ENCODE peak calls at places on chromosomes 4 and X, in eight cellular contexts. One of them, this sample, is unnamed. For H3K4me1, the result is how much of the 10 kb centered on the place peaks cover.

GRCh38 chr4:142818009-142818408 is 28.1 kb downstream of the INPP4B start:
- DNase-seq in IMR-90: peak
- DNase-seq in keratinocyte: no peak
- DNase-seq in aorta: no peak
- DNase-seq in K562: no peak
- DNase-seq in small intestine: no peak
- DNase-seq in heart left ventricle: no peak
- DNase-seq in endothelial cell of umbilical vein: no peak
- DNase-seq in this sample: no peak

GRCh38 chr4:147836807-147837206 is 104.9 kb downstream of the ARHGAP10 start:
- DNase-seq in small intestine: no peak
- DNase-seq in IMR-90: no peak
- DNase-seq in keratinocyte: no peak
- DNase-seq in heart left ventricle: no peak
- DNase-seq in K562: no peak
- DNase-seq in endothelial cell of umbilical vein: no peak
- DNase-seq in aorta: no peak
- DNase-seq in this sample: no peak

GRCh38 chrX:105822138-105823091 is at the start of gene NRK:
- DNase-seq in heart left ventricle: peak
- DNase-seq in endothelial cell of umbilical vein: peak
- DNase-seq in aorta: peak
- DNase-seq in K562: no peak
- DNase-seq in small intestine: no peak
- DNase-seq in IMR-90: no peak
- DNase-seq in keratinocyte: no peak
- DNase-seq in this sample: no peak

GRCh38 chr4:167779280-167779679 is 313.1 kb upstream of the ANXA10 start:
- DNase-seq in endothelial cell of umbilical vein: no peak
- DNase-seq in small intestine: no peak
- DNase-seq in heart left ventricle: no peak
- DNase-seq in aorta: no peak
- DNase-seq in keratinocyte: no peak
- DNase-seq in K562: no peak
- DNase-seq in IMR-90: no peak
- DNase-seq in this sample: no peak

GRCh38 chr4:116055857-116056827 is 942.7 kb upstream of the NDST4 start:
- DNase-seq in endothelial cell of umbilical vein: peak
- DNase-seq in aorta: no peak
- DNase-seq in heart left ventricle: no peak
- DNase-seq in keratinocyte: no peak
- DNase-seq in small intestine: no peak
- DNase-seq in IMR-90: no peak
- DNase-seq in K562: no peak
- DNase-seq in this sample: no peak

GRCh38 chr4:2075171-2075986 is 16.3 kb downstream of the NAT8L start:
- DNase-seq in heart left ventricle: no peak
- DNase-seq in endothelial cell of umbilical vein: no peak
- DNase-seq in IMR-90: no peak
- DNase-seq in aorta: no peak
- DNase-seq in keratinocyte: no peak
- DNase-seq in K562: no peak
- DNase-seq in small intestine: no peak
- DNase-seq in this sample: no peak

GRCh38 chrX:55759478-55759877 is 41.9 kb downstream of the RRAGB start:
- DNase-seq in heart left ventricle: no peak
- DNase-seq in endothelial cell of umbilical vein: peak
- DNase-seq in keratinocyte: no peak
- DNase-seq in aorta: no peak
- DNase-seq in IMR-90: no peak
- DNase-seq in K562: no peak
- DNase-seq in small intestine: no peak
- DNase-seq in this sample: no peak

GRCh38 chr4:163587867-163588266 is 93.4 kb downstream of the TMA16 start:
- DNase-seq in heart left ventricle: no peak
- DNase-seq in small intestine: no peak
- DNase-seq in IMR-90: no peak
- DNase-seq in K562: peak
- DNase-seq in keratinocyte: no peak
- DNase-seq in aorta: no peak
- DNase-seq in endothelial cell of umbilical vein: no peak
- DNase-seq in this sample: no peak

GRCh38 chrX:66602381-66602938 is 36.4 kb downstream of the EDA2R start:
- DNase-seq in small intestine: no peak
- DNase-seq in aorta: no peak
- DNase-seq in keratinocyte: no peak
- DNase-seq in K562: no peak
- DNase-seq in heart left ventricle: no peak
- DNase-seq in IMR-90: no peak
- DNase-seq in endothelial cell of umbilical vein: no peak
- DNase-seq in this sample: no peak

GRCh38 chr4:10656988-10657387 is 27.6 kb downstream of the CLNK start:
- DNase-seq in keratinocyte: no peak
- DNase-seq in K562: no peak
- DNase-seq in IMR-90: peak
- DNase-seq in small intestine: peak
- DNase-seq in heart left ventricle: no peak
- DNase-seq in endothelial cell of umbilical vein: peak
- DNase-seq in aorta: no peak
- DNase-seq in this sample: no peak

GRCh38 chr4:85928775-85929585 is 430.9 kb downstream of the MAPK10 start:
- DNase-seq in heart left ventricle: no peak
- DNase-seq in endothelial cell of umbilical vein: no peak
- DNase-seq in K562: no peak
- DNase-seq in small intestine: peak
- DNase-seq in keratinocyte: no peak
- DNase-seq in aorta: no peak
- DNase-seq in IMR-90: peak
- DNase-seq in this sample: peak

GRCh38 chr4:40173470-40173875 is 23.4 kb upstream of the RHOH start:
- DNase-seq in endothelial cell of umbilical vein: no peak
- DNase-seq in keratinocyte: no peak
- DNase-seq in small intestine: no peak
- DNase-seq in heart left ventricle: no peak
- DNase-seq in IMR-90: no peak
- DNase-seq in aorta: no peak
- DNase-seq in K562: no peak
- DNase-seq in this sample: no peak

GRCh38 chrX:72373136-72373535 is 67.4 kb upstream of the CITED1 start:
- DNase-seq in keratinocyte: no peak
- DNase-seq in IMR-90: no peak
- DNase-seq in small intestine: no peak
- DNase-seq in endothelial cell of umbilical vein: no peak
- DNase-seq in K562: no peak
- DNase-seq in heart left ventricle: no peak
- DNase-seq in aorta: no peak
- DNase-seq in this sample: no peak

GRCh38 chr4:14742054-14742453 is 260.2 kb upstream of the CPEB2 start:
- DNase-seq in keratinocyte: no peak
- DNase-seq in heart left ventricle: no peak
- DNase-seq in endothelial cell of umbilical vein: no peak
- DNase-seq in IMR-90: no peak
- DNase-seq in aorta: no peak
- DNase-seq in K562: no peak
- DNase-seq in small intestine: no peak
- DNase-seq in this sample: no peak

GRCh38 chr4:15714616-15715015 is 11.8 kb downstream of the BST1 start:
- DNase-seq in small intestine: no peak
- DNase-seq in heart left ventricle: peak
- DNase-seq in K562: peak
- DNase-seq in aorta: no peak
- DNase-seq in IMR-90: peak
- DNase-seq in endothelial cell of umbilical vein: no peak
- DNase-seq in keratinocyte: no peak
- DNase-seq in this sample: no peak

GRCh38 chr4:32172761-32173160 is 1452.6 kb downstream of the PCDH7 start:
- DNase-seq in endothelial cell of umbilical vein: peak
- DNase-seq in aorta: no peak
- DNase-seq in IMR-90: peak
- DNase-seq in keratinocyte: peak
- DNase-seq in heart left ventricle: no peak
- DNase-seq in K562: no peak
- DNase-seq in small intestine: no peak
- DNase-seq in this sample: no peak

GRCh38 chr4:102687373-102687981 is 73.3 kb downstream of the MANBA start:
- DNase-seq in keratinocyte: no peak
- DNase-seq in K562: no peak
- DNase-seq in small intestine: no peak
- DNase-seq in heart left ventricle: no peak
- DNase-seq in IMR-90: peak
- DNase-seq in endothelial cell of umbilical vein: no peak
- DNase-seq in aorta: no peak
- DNase-seq in this sample: no peak

GRCh38 chrX:104565791-104566687 is at the start of gene IL1RAPL2:
- DNase-seq in heart left ventricle: no peak
- DNase-seq in small intestine: peak
- DNase-seq in K562: peak
- DNase-seq in IMR-90: no peak
- DNase-seq in endothelial cell of umbilical vein: no peak
- DNase-seq in aorta: no peak
- DNase-seq in keratinocyte: no peak
- DNase-seq in this sample: peak

GRCh38 chr4:168511780-168512467 is 15.1 kb downstream of the PALLD start:
- DNase-seq in small intestine: no peak
- DNase-seq in aorta: no peak
- DNase-seq in K562: no peak
- DNase-seq in IMR-90: no peak
- DNase-seq in endothelial cell of umbilical vein: no peak
- DNase-seq in heart left ventricle: no peak
- DNase-seq in keratinocyte: no peak
- DNase-seq in this sample: no peak

GRCh38 chr4:80206541-80207171 is 9.4 kb downstream of the PRDM8 start:
- DNase-seq in keratinocyte: no peak
- DNase-seq in endothelial cell of umbilical vein: peak
- DNase-seq in small intestine: no peak
- DNase-seq in K562: no peak
- DNase-seq in IMR-90: peak
- DNase-seq in aorta: no peak
- DNase-seq in heart left ventricle: peak
- DNase-seq in this sample: no peak

GRCh38 chr4:59987289-59987688 is 1212.8 kb upstream of the ADGRL3 start:
- DNase-seq in aorta: no peak
- DNase-seq in heart left ventricle: no peak
- DNase-seq in keratinocyte: no peak
- DNase-seq in K562: no peak
- DNase-seq in IMR-90: no peak
- DNase-seq in endothelial cell of umbilical vein: no peak
- DNase-seq in small intestine: no peak
- DNase-seq in this sample: no peak

DNA sequence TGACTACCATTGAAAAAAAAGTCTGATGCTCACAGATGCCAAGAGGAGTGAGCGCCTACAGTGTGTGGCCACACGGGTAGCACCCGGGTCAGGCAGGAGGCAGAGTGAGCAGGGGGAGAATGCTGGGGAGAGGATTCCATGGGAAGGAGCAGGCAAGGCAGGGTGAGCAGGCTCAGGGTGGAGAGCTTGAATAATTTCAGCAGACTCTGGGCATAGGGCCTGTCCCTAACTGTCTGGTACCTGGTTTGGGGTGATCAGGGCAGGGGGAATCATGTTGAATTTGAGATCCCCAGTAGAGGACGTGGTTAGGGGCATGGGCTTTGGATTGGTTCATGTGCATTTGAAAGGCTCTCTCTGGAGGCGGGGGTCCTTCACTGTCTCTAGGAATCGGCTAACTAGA is 51.2 kb upstream of the TLR3 start:
- DNase-seq in endothelial cell of umbilical vein: no peak
- DNase-seq in K562: no peak
- DNase-seq in IMR-90: no peak
- DNase-seq in aorta: no peak
- DNase-seq in keratinocyte: no peak
- DNase-seq in heart left ventricle: no peak
- DNase-seq in small intestine: no peak
- DNase-seq in this sample: no peak
- H3K4me1 ChIP-seq in endothelial cell of umbilical vein: under half
- H3K4me1 ChIP-seq in K562: under half
- H3K4me1 ChIP-seq in IMR-90: under half
- H3K4me1 ChIP-seq in aorta: under half
- H3K4me1 ChIP-seq in keratinocyte: under half
- H3K4me1 ChIP-seq in heart left ventricle: under half
- H3K4me1 ChIP-seq in small intestine: under half
- H3K4me1 ChIP-seq in this sample: under half

GRCh38 chr4:152485726-152486276 is 50.1 kb downstream of the FBXW7 start:
- DNase-seq in keratinocyte: no peak
- DNase-seq in heart left ventricle: no peak
- DNase-seq in IMR-90: peak
- DNase-seq in K562: no peak
- DNase-seq in small intestine: peak
- DNase-seq in aorta: no peak
- DNase-seq in endothelial cell of umbilical vein: no peak
- DNase-seq in this sample: peak
- H3K27ac ChIP-seq in keratinocyte: no peak
- H3K27ac ChIP-seq in heart left ventricle: no peak
- H3K27ac ChIP-seq in IMR-90: no peak
- H3K27ac ChIP-seq in K562: no peak
- H3K27ac ChIP-seq in small intestine: no peak
- H3K27ac ChIP-seq in aorta: no peak
- H3K27ac ChIP-seq in endothelial cell of umbilical vein: no peak
- H3K27ac ChIP-seq in this sample: peak

GRCh38 chr4:84727491-84727890 is 144.6 kb downstream of the CDS1 start:
- DNase-seq in heart left ventricle: no peak
- DNase-seq in aorta: no peak
- DNase-seq in small intestine: no peak
- DNase-seq in K562: no peak
- DNase-seq in IMR-90: no peak
- DNase-seq in keratinocyte: no peak
- DNase-seq in endothelial cell of umbilical vein: no peak
- DNase-seq in this sample: no peak

GRCh38 chr4:84718699-84719098 is 135.8 kb downstream of the CDS1 start:
- DNase-seq in IMR-90: no peak
- DNase-seq in heart left ventricle: no peak
- DNase-seq in endothelial cell of umbilical vein: no peak
- DNase-seq in small intestine: no peak
- DNase-seq in K562: no peak
- DNase-seq in aorta: no peak
- DNase-seq in keratinocyte: no peak
- DNase-seq in this sample: no peak

GRCh38 chr4:84726356-84726755 is 143.4 kb downstream of the CDS1 start:
- DNase-seq in aorta: no peak
- DNase-seq in K562: no peak
- DNase-seq in endothelial cell of umbilical vein: no peak
- DNase-seq in IMR-90: peak
- DNase-seq in keratinocyte: no peak
- DNase-seq in small intestine: no peak
- DNase-seq in heart left ventricle: no peak
- DNase-seq in this sample: no peak

GRCh38 chr4:84719115-84719514 is 136.2 kb downstream of the CDS1 start:
- DNase-seq in K562: no peak
- DNase-seq in heart left ventricle: no peak
- DNase-seq in endothelial cell of umbilical vein: no peak
- DNase-seq in IMR-90: no peak
- DNase-seq in aorta: no peak
- DNase-seq in small intestine: no peak
- DNase-seq in keratinocyte: no peak
- DNase-seq in this sample: no peak

GRCh38 chr4:84722720-84723119 is 139.8 kb downstream of the CDS1 start:
- DNase-seq in aorta: no peak
- DNase-seq in IMR-90: no peak
- DNase-seq in heart left ventricle: no peak
- DNase-seq in small intestine: peak
- DNase-seq in keratinocyte: no peak
- DNase-seq in endothelial cell of umbilical vein: no peak
- DNase-seq in K562: no peak
- DNase-seq in this sample: no peak
- H3K4me1 ChIP-seq in aorta: under half
- H3K4me1 ChIP-seq in IMR-90: under half
- H3K4me1 ChIP-seq in heart left ventricle: under half
- H3K4me1 ChIP-seq in small intestine: under half
- H3K4me1 ChIP-seq in keratinocyte: under half
- H3K4me1 ChIP-seq in endothelial cell of umbilical vein: under half
- H3K4me1 ChIP-seq in K562: under half
- H3K4me1 ChIP-seq in this sample: under half

GRCh38 chrX:17527932-17528331 is 152.9 kb downstream of the NHS start:
- DNase-seq in IMR-90: no peak
- DNase-seq in endothelial cell of umbilical vein: no peak
- DNase-seq in heart left ventricle: no peak
- DNase-seq in K562: no peak
- DNase-seq in small intestine: no peak
- DNase-seq in keratinocyte: no peak
- DNase-seq in aorta: no peak
- DNase-seq in this sample: no peak
- H3K27ac ChIP-seq in IMR-90: peak
- H3K27ac ChIP-seq in endothelial cell of umbilical vein: no peak
- H3K27ac ChIP-seq in heart left ventricle: peak
- H3K27ac ChIP-seq in K562: no peak
- H3K27ac ChIP-seq in small intestine: peak
- H3K27ac ChIP-seq in keratinocyte: no peak
- H3K27ac ChIP-seq in aorta: no peak
- H3K27ac ChIP-seq in this sample: no peak